ENCODE peak calls at places on chromosomes 11 and 22, in six cellular contexts. X is left kidney; I is A549; O is activated CD4-positive, alpha-beta T cell treated with anti-CD3 and anti-CD28 coated beads, Interleukin-2, amount 50 U/mL, for 48 hours; H is tibial artery; P is neural crest cell. Z is an unnamed sample.

GRCh38 chr11:22703040-22703439 is 36.6 kb downstream of the GAS2 start:
- DNase-seq in X (peak), I (peak), O (no peak), H (no peak), P (no peak), Z (no peak)

GRCh38 chr11:109745996-109746625 is 324.1 kb downstream of the C11orf87 start:
- DNase-seq in X (no peak), I (no peak), O (no peak), H (no peak), P (no peak), Z (no peak)

GRCh38 chr11:34594603-34595002 is 26.3 kb upstream of the EHF start:
- DNase-seq in X (no peak), I (no peak), O (no peak), H (no peak), P (no peak), Z (no peak)

GRCh38 chr11:120612363-120613263 is 101.1 kb downstream of the GRIK4 start:
- DNase-seq in X (no peak), I (peak), O (no peak), H (no peak), P (no peak), Z (peak)

GRCh38 chr22:50112151-50113118 is 22.6 kb downstream of the MOV10L1 start:
- DNase-seq in X (peak), I (no peak), O (peak), H (no peak), P (no peak), Z (no peak)

GRCh38 chr11:29482510-29482909 is 534.3 kb downstream of the KCNA4 start:
- DNase-seq in X (peak), I (no peak), O (no peak), H (no peak), P (no peak), Z (no peak)

GRCh38 chr11:15587059-15587458 is 472.3 kb downstream of the INSC start:
- DNase-seq in X (no peak), I (no peak), O (no peak), H (no peak), P (no peak), Z (no peak)

GRCh38 chr11:3136542-3137455 is 28.3 kb downstream of the OSBPL5 start:
- DNase-seq in X (no peak), I (no peak), O (no peak), H (no peak), P (no peak), Z (no peak)

GRCh38 chr22:23276656-23277582 is 96.6 kb downstream of the BCR start:
- DNase-seq in X (no peak), I (no peak), O (no peak), H (no peak), P (no peak), Z (no peak)

GRCh38 chr22:35317680-35318290 is 18.1 kb downstream of the TOM1 start:
- DNase-seq in X (no peak), I (no peak), O (no peak), H (no peak), P (no peak), Z (no peak)

GRCh38 chr11:44832452-44832851 is 105.7 kb downstream of the TSPAN18 start:
- DNase-seq in X (no peak), I (no peak), O (no peak), H (no peak), P (no peak), Z (no peak)

GRCh38 chr11:133922078-133922870 is 34.5 kb downstream of the IGSF9B start:
- DNase-seq in X (no peak), I (no peak), O (no peak), H (no peak), P (no peak), Z (no peak)

GRCh38 chr11:19982761-19983495 is 177.3 kb downstream of the DBX1 start:
- DNase-seq in X (no peak), I (no peak), O (no peak), H (no peak), P (no peak), Z (no peak)

GRCh38 chr22:37716708-37717107 is 19.9 kb downstream of the TRIOBP start:
- DNase-seq in X (no peak), I (no peak), O (no peak), H (no peak), P (no peak), Z (no peak)

GRCh38 chr11:16598032-16598431 is 140.4 kb upstream of the C11orf58 start:
- DNase-seq in X (no peak), I (no peak), O (no peak), H (no peak), P (no peak), Z (no peak)

GRCh38 chr11:71977743-71978418 is 20.8 kb upstream of the IL18BP start:
- DNase-seq in X (peak), I (peak), O (peak), H (peak), P (peak), Z (no peak)

GRCh38 chr22:23826510-23827350 is 12.1 kb downstream of the DERL3 start:
- DNase-seq in X (peak), I (no peak), O (no peak), H (no peak), P (no peak), Z (no peak)

Z was measured in GM19239.